ENCODE peak calls at places on chromosomes 4 and X, in six cellular contexts. B is uterus, J is psoas muscle, M is mucosa of descending colon, V is lower leg skin, X is AG04449. O is an unnamed sample.

GRCh38 chrX:155744534-155744933 is 131.8 kb upstream of the TMLHE start:
- DNase-seq in B (no peak), J (no peak), M (no peak), V (no peak), X (no peak), O (no peak)

GRCh38 chrX:2484232-2484631 is 16.5 kb downstream of the DHRSX start:
- DNase-seq in B (no peak), J (no peak), M (no peak), V (no peak), X (no peak), O (no peak)

GRCh38 chr4:77006753-77007355 is 57.3 kb downstream of the SEPTIN11 start:
- DNase-seq in B (no peak), J (no peak), M (no peak), V (no peak), X (no peak), O (no peak)

GRCh38 chr4:8391972-8392371 is 48.6 kb downstream of the ACOX3 start:
- DNase-seq in B (peak; percentile 80), J (peak; percentile 83), M (no peak), V (peak; percentile 61), X (no peak), O (peak; percentile 72)

GRCh38 chrX:38050806-38051205 is 44.5 kb downstream of the SYTL5 start:
- DNase-seq in B (no peak), J (no peak), M (no peak), V (no peak), X (no peak), O (no peak)

GRCh38 chr4:18859468-18859867 is 837.9 kb upstream of the LCORL start:
- DNase-seq in B (no peak), J (no peak), M (no peak), V (no peak), X (no peak), O (no peak)

GRCh38 chr4:10201356-10202223 is 85.0 kb upstream of the WDR1 start:
- DNase-seq in B (no peak), J (no peak), M (no peak), V (no peak), X (no peak), O (no peak)

GRCh38 chrX:115459883-115460564 is 101.0 kb upstream of the PLS3 start:
- DNase-seq in B (no peak), J (no peak), M (no peak), V (no peak), X (no peak), O (no peak)

GRCh38 chr4:40473578-40474388 is 138.7 kb downstream of the CHRNA9 start:
- DNase-seq in B (no peak), J (no peak), M (no peak), V (no peak), X (no peak), O (no peak)

GRCh38 chr4:187541666-187542065 is 453.9 kb upstream of the ZFP42 start:
- DNase-seq in B (no peak), J (no peak), M (no peak), V (no peak), X (no peak), O (no peak)

GRCh38 chr4:182776376-182777058 is 140.7 kb downstream of the DCTD start:
- DNase-seq in B (no peak), J (no peak), M (no peak), V (no peak), X (no peak), O (peak; percentile 29)

GRCh38 chr4:46124773-46125172 is 919 bp upstream of the GABRG1 start:
- DNase-seq in B (no peak), J (no peak), M (no peak), V (no peak), X (no peak), O (no peak)

GRCh38 chr4:138761638-138762205 is 253.9 kb upstream of the NOCT start:
- DNase-seq in B (no peak), J (no peak), M (no peak), V (no peak), X (no peak), O (no peak)

GRCh38 chr4:83581411-83582288 is 45.7 kb downstream of the GPAT3 start:
- DNase-seq in B (no peak), J (no peak), M (no peak), V (no peak), X (no peak), O (no peak)

GRCh38 chr4:138870739-138871633 is 144.6 kb upstream of the NOCT start:
- DNase-seq in B (peak; percentile 60), J (no peak), M (peak; percentile 35), V (peak; percentile 63), X (peak; percentile 16), O (peak; percentile 55)

GRCh38 chr4:78862314-78862737 is 76.9 kb downstream of the PAQR3 start:
- DNase-seq in B (no peak), J (no peak), M (no peak), V (no peak), X (no peak), O (no peak)

GRCh38 chr4:4480205-4480604 is 61.6 kb downstream of the STX18 start:
- DNase-seq in B (no peak), J (no peak), M (no peak), V (no peak), X (no peak), O (no peak)

GRCh38 chr4:53355919-53356521 is 9.8 kb downstream of the SCFD2 start:
- DNase-seq in B (no peak), J (no peak), M (no peak), V (no peak), X (no peak), O (no peak)

GRCh38 chrX:30561191-30561590 is 16.4 kb downstream of the TASL start:
- DNase-seq in B (no peak), J (no peak), M (no peak), V (no peak), X (no peak), O (no peak)

GRCh38 chr4:41839945-41840854 is 91.7 kb upstream of the PHOX2B start:
- DNase-seq in B (no peak), J (no peak), M (no peak), V (no peak), X (no peak), O (no peak)

GRCh38 chrX:71102292-71102691 is 4.2 kb downstream of the CXorf65 start:
- DNase-seq in B (no peak), J (no peak), M (no peak), V (no peak), X (no peak), O (no peak)

GRCh38 chr4:48290146-48290772 is 20.6 kb upstream of the TEC start:
- DNase-seq in B (no peak), J (no peak), M (no peak), V (no peak), X (no peak), O (no peak)

GRCh38 chr4:102343964-102344519 is 1.2 kb downstream of the SLC39A8 start:
- DNase-seq in B (peak; percentile 31), J (no peak), M (no peak), V (no peak), X (no peak), O (no peak)

GRCh38 chr4:34323549-34324325 is 1920.6 kb downstream of the ARAP2 start:
- DNase-seq in B (no peak), J (no peak), M (no peak), V (no peak), X (no peak), O (no peak)

GRCh38 chr4:100690812-100691211 is 173.0 kb upstream of the EMCN start:
- DNase-seq in B (no peak), J (no peak), M (no peak), V (no peak), X (no peak), O (no peak)

GRCh38 chrX:110588853-110589252 is 206.8 kb downstream of the CHRDL1 start:
- DNase-seq in B (no peak), J (no peak), M (no peak), V (no peak), X (no peak), O (no peak)

GRCh38 chrX:154719132-154719675 is 31.7 kb downstream of the GAB3 start:
- DNase-seq in B (no peak), J (no peak), M (no peak), V (no peak), X (no peak), O (no peak)

GRCh38 chrX:17882680-17883079 is 21.6 kb upstream of the RAI2 start:
- DNase-seq in B (no peak), J (no peak), M (no peak), V (no peak), X (no peak), O (no peak)

GRCh38 chrX:150696836-150697235 is 3.6 kb downstream of the MTMR1 start:
- DNase-seq in B (no peak), J (no peak), M (no peak), V (no peak), X (no peak), O (no peak)

DNA sequence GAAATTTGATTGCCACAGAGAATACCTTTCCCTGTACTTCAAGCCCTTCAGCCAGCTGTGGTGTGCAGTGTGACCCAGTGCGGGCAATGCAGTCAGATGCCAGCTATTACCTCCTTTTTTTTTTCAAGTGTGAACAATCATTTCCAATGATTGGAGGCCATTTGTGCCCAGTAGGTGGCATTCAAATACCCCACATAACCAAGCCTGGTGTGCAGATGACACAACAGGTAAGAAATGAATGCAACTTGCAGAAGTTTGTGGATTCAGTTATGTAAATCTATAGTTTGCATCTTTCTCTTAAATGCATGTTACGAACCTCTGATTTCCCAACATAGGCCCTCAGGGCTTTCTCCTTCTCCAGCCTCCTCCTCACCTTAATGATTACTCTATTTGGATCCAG is 98.0 kb downstream of the CLCN4 start:
- DNase-seq in B (no peak), J (no peak), M (no peak), V (no peak), X (no peak), O (no peak)
- TF ChIP-seq CTCF in B (no peak), J (no peak), M (no peak), V (no peak), X (no peak), O (peak; percentile 15)

DNA sequence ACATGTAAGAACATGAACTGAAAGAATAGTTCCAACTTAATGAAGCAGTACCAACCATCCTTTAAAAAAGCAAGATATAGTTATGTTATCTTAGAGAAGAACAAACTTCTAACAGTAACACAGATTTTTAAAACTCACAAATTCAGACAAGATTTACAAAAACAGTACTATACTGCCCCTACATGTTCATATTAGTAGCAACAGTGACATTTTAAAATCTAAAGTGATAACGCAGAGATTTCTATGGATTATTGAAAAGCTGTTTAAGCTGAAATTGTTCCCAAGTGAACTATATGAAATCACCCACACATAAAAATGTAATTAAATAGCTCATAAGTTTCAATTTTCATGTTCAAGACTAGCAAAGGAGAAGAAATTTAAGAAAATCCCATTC is 166.0 kb downstream of the FBXW7 start:
- DNase-seq in B (no peak), J (no peak), M (no peak), V (no peak), X (no peak), O (no peak)
- TF ChIP-seq CTCF in B (peak; percentile 19), J (peak; percentile 36), M (no peak), V (no peak), X (no peak), O (peak; percentile 38)

GRCh38 chrX:39759526-39760224 is 338.1 kb downstream of the BCOR start:
- DNase-seq in B (peak; percentile 44), J (no peak), M (no peak), V (no peak), X (peak; percentile 41), O (no peak)
- TF ChIP-seq CTCF in B (no peak), J (no peak), M (no peak), V (no peak), X (no peak), O (no peak)

DNA sequence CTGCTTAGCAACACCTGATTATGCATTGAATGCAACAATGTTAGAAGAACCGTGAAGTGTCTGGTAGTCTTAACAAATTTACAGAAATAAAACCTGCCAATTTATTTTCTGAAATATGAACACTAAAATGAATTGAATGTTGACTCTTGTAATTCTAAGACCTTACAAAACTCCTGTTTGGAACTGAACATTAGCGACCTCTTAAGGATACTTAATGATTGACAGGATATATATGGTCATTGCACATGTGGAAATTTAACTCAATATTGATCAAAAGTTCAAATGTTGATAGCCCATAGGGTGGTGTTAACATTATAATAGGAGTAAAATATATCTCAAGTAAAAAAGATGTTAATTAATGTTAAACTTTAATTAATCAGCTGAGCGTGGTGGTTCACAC is 79.1 kb downstream of the TECRL start:
- DNase-seq in B (no peak), J (no peak), M (no peak), V (no peak), X (no peak), O (no peak)
- TF ChIP-seq CTCF in B (no peak), J (no peak), M (no peak), V (no peak), X (no peak), O (no peak)

O was measured in AG04450.